ENCODE peak calls at places on chromosomes 2 and 18, in six cellular contexts. P is sigmoid colon, J is body of pancreas, X is adrenal gland, G is ovary, D is kidney epithelial cell. B is an unnamed sample.

GRCh38 chr2:164887434-164888112 is 46.0 kb upstream of the COBLL1 start:
- DNase-seq in P (no peak), D (no peak), J (no peak), G (no peak), X (no peak), B (no peak)

GRCh38 chr2:180146541-180146940 is 139.4 kb upstream of the CWC22 start:
- DNase-seq in X (no peak), D (no peak), P (no peak), J (no peak), G (no peak), B (no peak)

GRCh38 chr18:21262979-21263378 is 20.9 kb downstream of the GREB1L start:
- DNase-seq in P (no peak), J (no peak), D (no peak), X (no peak), G (no peak), B (no peak)

GRCh38 chr2:152406119-152406835 is 71.3 kb downstream of the FMNL2 start:
- DNase-seq in X (no peak), D (no peak), P (no peak), J (no peak), G (no peak), B (no peak)

GRCh38 chr2:22020101-22020742 is 896.5 kb downstream of the TDRD15 start:
- DNase-seq in G (no peak), X (no peak), D (peak), J (no peak), P (no peak), B (no peak)

GRCh38 chr2:120245933-120246332 is 6.7 kb upstream of the RALB start:
- DNase-seq in P (peak), D (no peak), X (no peak), J (no peak), G (no peak), B (no peak)

GRCh38 chr2:121220995-121221394 is 64.0 kb downstream of the TFCP2L1 start:
- DNase-seq in G (no peak), J (no peak), X (no peak), P (no peak), D (peak), B (peak)

GRCh38 chr2:20544093-20544747 is 97.3 kb downstream of the RHOB start:
- DNase-seq in P (no peak), J (no peak), D (no peak), X (no peak), G (no peak), B (no peak)

GRCh38 chr2:150631236-150631603 is 143.8 kb upstream of the RND3 start:
- DNase-seq in P (no peak), X (no peak), J (no peak), G (no peak), D (no peak), B (no peak)

GRCh38 chr2:100011272-100011711 is 131.1 kb downstream of the AFF3 start:
- DNase-seq in X (no peak), J (no peak), P (no peak), D (peak), G (no peak), B (peak)

GRCh38 chr2:121974919-121975654 is 219.6 kb downstream of the TSN start:
- DNase-seq in D (peak), P (no peak), G (peak), X (peak), J (peak), B (peak)

GRCh38 chr2:98277156-98277859 is 68.9 kb upstream of the CNGA3 start:
- DNase-seq in D (no peak), P (no peak), G (no peak), X (peak), J (no peak), B (no peak)

GRCh38 chr2:28751956-28752607 is 452 bp downstream of the PPP1CB start:
- DNase-seq in P (peak), J (peak), G (peak), D (no peak), X (peak), B (no peak)

GRCh38 chr18:66646622-66647021 is 42.7 kb upstream of the CDH19 start:
- DNase-seq in G (no peak), D (no peak), P (no peak), X (no peak), J (no peak), B (peak)

GRCh38 chr2:55031505-55031904 is 18.7 kb downstream of the RTN4 start:
- DNase-seq in P (no peak), J (no peak), D (no peak), G (no peak), X (no peak), B (no peak)

GRCh38 chr18:80175451-80176235 is 66.6 kb downstream of the ADNP2 start:
- DNase-seq in P (no peak), D (no peak), G (no peak), J (no peak), X (no peak), B (peak)

GRCh38 chr18:24212939-24213338 is 74.1 kb downstream of the CABYR start:
- DNase-seq in P (no peak), X (no peak), J (no peak), G (no peak), D (peak), B (peak)

GRCh38 chr2:168091986-168092385 is 155.4 kb downstream of the STK39 start:
- DNase-seq in G (no peak), P (no peak), D (no peak), J (no peak), X (no peak), B (no peak)

GRCh38 chr2:18611184-18611583 is 21.8 kb upstream of the NT5C1B start:
- DNase-seq in J (no peak), D (no peak), X (no peak), P (no peak), G (no peak), B (peak)

GRCh38 chr18:67425724-67426123 is 90.8 kb downstream of the DSEL start:
- DNase-seq in X (no peak), D (peak), P (no peak), G (no peak), J (no peak), B (peak)

GRCh38 chr2:106160786-106161261 is 33.3 kb downstream of the UXS1 start:
- DNase-seq in G (no peak), J (peak), P (no peak), X (peak), D (no peak), B (no peak)

GRCh38 chr2:171287036-171287435 is 126.3 kb upstream of the TLK1 start:
- DNase-seq in G (no peak), X (no peak), D (no peak), J (no peak), P (no peak), B (no peak)

GRCh38 chr18:13625355-13625754 is 101.0 kb downstream of the FAM210A start:
- DNase-seq in P (no peak), X (no peak), D (no peak), G (no peak), J (no peak), B (no peak)

GRCh38 chr2:10658914-10659257 is 30.9 kb downstream of the NOL10 start:
- DNase-seq in D (no peak), J (no peak), G (no peak), X (no peak), P (no peak), B (no peak)

GRCh38 chr2:111618953-111619902 is 264.8 kb downstream of the ANAPC1 start:
- DNase-seq in D (no peak), P (no peak), G (no peak), X (no peak), J (no peak), B (peak)

GRCh38 chr18:28039078-28039477 is 137.9 kb downstream of the CDH2 start:
- DNase-seq in G (no peak), P (no peak), X (peak), D (no peak), J (no peak), B (peak)

GRCh38 chr18:74496508-74497307 is 545 bp downstream of the CNDP2 start:
- DNase-seq in J (peak), G (peak), D (no peak), P (peak), X (peak), B (peak)

GRCh38 chr2:136399667-136400316 is 281.8 kb upstream of the CXCR4 start:
- DNase-seq in X (no peak), D (no peak), J (no peak), P (no peak), G (no peak), B (no peak)

GRCh38 chr18:41905786-41906527 is 49.1 kb upstream of the PIK3C3 start:
- DNase-seq in P (no peak), D (no peak), G (no peak), X (no peak), J (no peak), B (no peak)

GRCh38 chr18:41906528-41907256 is 48.3 kb upstream of the PIK3C3 start:
- DNase-seq in P (no peak), X (no peak), J (no peak), G (no peak), D (peak), B (peak)
- H3K4me3 ChIP-seq in P (no peak), X (no peak), J (no peak), G (no peak), D (no peak), B (peak)

DNA sequence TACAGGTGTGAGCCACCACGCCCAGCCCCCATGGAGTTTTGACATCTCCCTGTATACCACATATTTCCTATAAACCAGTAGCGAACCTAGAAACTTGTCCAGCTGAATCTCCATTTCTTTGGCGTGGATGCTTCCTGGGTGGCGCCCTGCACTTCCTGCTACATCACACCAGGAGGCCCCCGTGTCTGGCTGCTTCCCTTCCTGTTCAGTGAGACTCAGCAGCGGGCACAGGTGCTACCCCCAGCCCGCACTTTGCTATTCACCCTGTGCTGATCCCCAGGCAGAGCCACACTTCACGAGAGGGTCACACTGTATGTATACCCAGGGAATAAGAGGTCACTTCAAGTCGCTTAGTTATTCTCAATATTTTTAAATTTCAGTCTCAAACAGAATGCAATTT is 35.0 kb downstream of the CYP27C1 start:
- DNase-seq in P (peak), X (no peak), G (no peak), D (no peak), J (no peak), B (no peak)
- TF ChIP-seq CTCF in P (no peak), X (peak), G (no peak), D (no peak), J (no peak), B (no peak)

GRCh38 chr2:75557474-75558131 is 3.1 kb downstream of the EVA1A start:
- DNase-seq in G (no peak), P (no peak), D (no peak), J (no peak), X (no peak), B (no peak)

GRCh38 chr2:75559633-75560021 is 1.1 kb downstream of the EVA1A start:
- DNase-seq in J (no peak), P (no peak), X (no peak), G (no peak), D (no peak), B (no peak)

GRCh38 chr2:75560022-75560767 is 544 bp downstream of the EVA1A start:
- DNase-seq in J (peak), P (no peak), D (no peak), G (no peak), X (no peak), B (peak)

GRCh38 chr2:75558132-75558530 is 2.6 kb downstream of the EVA1A start:
- DNase-seq in D (no peak), G (no peak), X (no peak), P (no peak), J (no peak), B (no peak)

DNA sequence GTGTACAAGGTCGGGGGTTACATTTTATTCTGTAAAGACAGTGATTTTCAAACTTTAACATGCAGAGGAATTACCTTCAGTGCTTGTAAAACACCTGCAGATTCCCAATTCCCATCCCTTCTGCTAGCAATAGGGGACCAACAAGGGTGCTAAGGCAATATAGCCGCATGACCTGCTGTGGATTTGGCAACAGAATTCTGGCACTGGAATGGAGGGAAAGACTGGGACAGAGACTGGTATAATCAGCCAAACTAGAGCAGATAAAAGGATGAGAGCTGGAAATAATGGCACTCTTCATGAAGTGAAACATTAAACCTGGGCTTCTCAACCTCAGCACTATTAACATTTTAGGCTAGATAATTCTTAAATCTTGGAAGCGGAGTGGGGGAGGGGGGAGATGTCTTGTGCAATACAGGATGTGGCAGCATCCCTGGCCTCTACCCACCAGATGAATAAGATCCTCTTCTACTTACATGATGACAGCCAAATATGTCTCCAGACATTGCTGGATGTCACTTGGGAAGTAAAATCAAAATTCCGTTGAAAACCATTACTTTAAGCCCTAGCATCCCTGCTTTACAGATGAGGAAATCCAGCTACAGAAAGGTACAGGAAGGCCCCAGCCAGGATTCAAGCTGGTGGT is 1.8 kb downstream of the EVA1A start:
- DNase-seq in X (no peak), G (no peak), P (no peak), D (no peak), J (no peak), B (peak)
- H3K4me3 ChIP-seq in X (no peak), G (no peak), P (no peak), D (peak), J (no peak), B (peak)

DNA sequence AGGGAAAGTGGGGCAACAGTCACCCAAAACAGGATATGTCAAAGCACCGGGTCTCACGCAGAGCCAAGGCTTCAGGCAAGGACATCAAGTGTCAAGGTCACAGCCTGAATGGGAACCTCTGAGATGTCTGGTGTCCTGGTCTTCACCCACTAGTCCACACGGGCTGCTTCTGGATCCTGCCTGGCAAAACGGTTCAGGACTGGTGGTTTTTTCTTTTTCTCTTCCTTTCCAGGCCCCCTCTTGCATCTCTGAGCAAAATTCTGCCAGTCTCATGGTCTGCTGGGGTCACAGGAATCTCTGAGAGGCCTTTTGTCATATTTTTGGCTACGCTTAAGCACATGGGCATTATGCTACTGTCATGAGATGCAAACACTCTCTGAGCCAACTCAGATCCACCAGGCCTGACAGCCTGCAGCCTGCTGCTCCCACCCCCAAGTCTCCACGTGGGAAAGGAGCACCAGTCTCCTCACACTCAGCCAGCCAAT is 518.2 kb upstream of the ZEB2 start:
- DNase-seq in P (peak), X (no peak), D (no peak), G (peak), J (no peak), B (peak)
- TF ChIP-seq CTCF in P (no peak), X (no peak), D (no peak), G (no peak), J (no peak), B (no peak)

DNA sequence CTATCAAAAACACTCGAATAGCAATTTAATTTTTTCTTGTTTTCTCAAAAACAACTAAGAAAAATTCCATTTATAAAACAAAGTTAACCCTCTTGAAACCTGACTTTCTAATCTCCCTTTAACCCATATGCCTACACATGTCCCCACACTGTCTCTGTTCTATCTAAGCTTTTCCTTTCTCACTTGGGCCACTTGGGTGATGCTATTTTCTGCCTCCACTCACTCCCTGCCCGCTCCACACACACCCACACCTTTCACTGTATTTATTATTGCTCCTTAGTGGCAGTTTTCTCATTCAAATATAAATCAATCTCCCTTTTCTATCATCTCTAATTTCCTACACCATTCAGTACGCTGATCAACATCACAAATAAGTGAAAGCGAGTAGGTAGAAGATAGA is 531.1 kb downstream of the LRP1B start:
- DNase-seq in D (no peak), P (no peak), J (no peak), G (no peak), X (no peak), B (no peak)
- H3K4me3 ChIP-seq in D (no peak), P (no peak), J (no peak), G (no peak), X (no peak), B (no peak)

GRCh38 chr2:178193823-178194599 is at the start of gene OSBPL6:
- DNase-seq in G (peak), J (peak), X (peak), P (peak), D (peak), B (peak)
- TF ChIP-seq CTCF in G (peak), J (peak), X (peak), P (peak), D (no peak), B (no peak)

GRCh38 chr2:208552943-208553342 is 146.4 kb downstream of the PTH2R start:
- DNase-seq in D (no peak), G (no peak), P (no peak), J (no peak), X (no peak), B (no peak)

DNA sequence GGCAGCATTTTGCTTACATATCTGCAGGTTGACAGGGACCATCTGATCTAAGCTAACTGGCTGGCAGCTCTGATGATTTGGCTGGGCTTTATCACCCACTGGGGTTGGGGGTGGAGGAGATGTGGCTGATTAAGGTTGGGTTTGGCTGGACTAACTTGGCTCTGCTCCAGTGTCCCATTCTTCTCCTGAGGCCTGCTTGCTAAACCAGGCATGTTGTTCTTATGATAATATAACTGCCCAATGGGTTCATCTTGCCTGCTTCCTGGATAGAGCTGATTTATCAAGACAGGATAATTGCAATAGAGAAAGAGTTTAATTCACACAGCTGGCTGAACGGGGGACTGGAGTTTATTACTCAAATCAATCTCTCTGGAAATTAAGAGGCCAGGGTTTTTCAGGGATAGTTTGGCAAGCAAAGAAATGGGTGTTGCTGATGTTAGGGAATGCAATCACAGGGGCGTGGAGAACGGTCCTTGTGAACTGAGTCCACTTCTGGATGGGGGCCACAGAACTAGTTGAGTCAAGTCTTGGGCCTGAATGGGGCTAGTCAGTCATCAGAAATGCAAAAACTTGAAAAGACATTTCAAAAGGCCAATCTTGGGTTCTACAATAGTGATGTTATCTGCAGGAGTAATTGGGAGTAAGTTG is 150.5 kb downstream of the PTH2R start:
- DNase-seq in J (no peak), P (no peak), D (no peak), X (no peak), G (no peak), B (no peak)
- H3K4me3 ChIP-seq in J (no peak), P (no peak), D (no peak), X (no peak), G (no peak), B (no peak)